ENCODE peak calls at places on chromosomes 11 and 22, in five cellular contexts. O is cardiac muscle cell, S is tibial artery, E is endodermal cell, H is keratinocyte. C is an unnamed sample.

GRCh38 chr11:9774591-9775392 is 110.9 kb downstream of the SWAP70 start:
- DNase-seq in O (no peak), E (no peak), H (no peak), S (no peak), C (no peak)

GRCh38 chr11:45671246-45672171 is 6.1 kb upstream of the CHST1 start:
- DNase-seq in E (no peak), O (no peak), H (no peak), S (no peak), C (peak; percentile 29)

GRCh38 chr11:44454686-44455085 is 110.8 kb upstream of the CD82 start:
- DNase-seq in O (no peak), E (no peak), H (no peak), S (no peak), C (no peak)

GRCh38 chr11:62923634-62924411 is 2.7 kb upstream of the CHRM1 start:
- DNase-seq in O (peak; percentile 52), E (peak; percentile 78), H (no peak), S (no peak), C (no peak)

GRCh38 chr11:125175166-125175565 is 10.6 kb downstream of the PKNOX2 start:
- DNase-seq in O (no peak), H (no peak), E (no peak), S (no peak), C (no peak)

GRCh38 chr11:116828632-116829524 is 829 bp upstream of the APOC3 start:
- DNase-seq in H (no peak), O (no peak), S (no peak), E (no peak), C (no peak)

GRCh38 chr11:75311858-75312288 is 39.6 kb downstream of the ARRB1 start:
- DNase-seq in H (no peak), E (no peak), O (no peak), S (peak; percentile 89), C (peak; percentile 86)

GRCh38 chr11:11993814-11994213 is 14.6 kb downstream of the DKK3 start:
- DNase-seq in O (no peak), H (peak; percentile 40), E (no peak), S (no peak), C (no peak)

GRCh38 chr11:35815556-35816315 is 128.1 kb upstream of the LDLRAD3 start:
- DNase-seq in H (no peak), O (no peak), E (no peak), S (no peak), C (no peak)

GRCh38 chr11:45930031-45930794 is 7.8 kb downstream of the LARGE2 start:
- DNase-seq in H (no peak), E (no peak), O (no peak), S (peak; percentile 67), C (no peak)

DNA sequence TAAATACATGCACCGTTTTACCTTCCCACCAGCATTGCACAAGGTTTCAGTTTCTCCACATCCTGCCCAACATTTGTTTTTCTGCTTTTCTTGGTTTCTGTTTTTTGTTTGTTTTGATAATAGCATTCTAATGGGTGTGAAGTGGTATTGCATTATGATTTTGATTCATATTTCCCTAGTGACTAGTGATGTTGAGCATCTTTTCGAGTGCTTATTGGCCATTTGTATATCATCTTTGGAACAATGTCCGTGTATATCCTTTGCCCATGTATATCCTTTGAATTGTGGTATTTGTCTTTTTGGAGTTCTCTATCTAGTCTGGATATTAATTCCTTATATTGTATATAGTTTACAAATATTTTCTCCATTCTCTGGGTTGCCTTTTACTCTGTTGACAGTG is 2914.8 kb upstream of the OR11H1 start:
- DNase-seq in H (no peak), E (no peak), S (no peak), O (no peak), C (no peak)
- H3K9me3 ChIP-seq in H (no peaks in the 10 kb centered on the region), E (peaks cover 52% of the 10 kb centered on the region), S (peaks cover 5% of the 10 kb centered on the region), O (no peaks in the 10 kb centered on the region), C (no peaks in the 10 kb centered on the region)

DNA sequence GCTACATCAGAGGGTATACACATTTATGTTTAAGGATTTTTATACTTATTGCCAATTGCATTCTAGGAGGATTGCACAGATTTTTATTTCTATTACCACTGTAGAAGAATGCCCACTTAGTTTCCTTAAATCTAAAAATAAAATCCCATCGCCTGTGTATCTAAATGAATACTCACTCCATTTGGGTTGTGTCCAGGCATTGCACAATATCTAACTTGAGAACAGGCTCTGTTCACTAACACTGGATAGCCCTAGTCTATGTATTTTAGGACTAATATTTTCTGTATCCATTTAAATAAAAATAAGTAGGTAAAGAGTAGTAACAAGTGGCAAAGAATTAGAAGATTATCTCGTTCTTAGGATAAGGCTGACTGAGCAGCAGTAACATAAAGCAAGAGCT is 4.1 kb downstream of the C11orf52 start:
- DNase-seq in H (no peak), S (no peak), O (no peak), E (no peak), C (no peak)
- H3K27ac ChIP-seq in H (no peak overlapping the region), S (peak overlapping the region; percentile 89), O (peak overlapping the region; percentile 90), E (no peak overlapping the region), C (peak overlapping the region; percentile 99)

GRCh38 chr11:60972182-60973030 is 926 bp downstream of the CD6 start:
- DNase-seq in S (no peak), O (no peak), E (peak; percentile 34), H (no peak), C (peak; percentile 40)

GRCh38 chr11:60968223-60968622 is 3.3 kb upstream of the CD6 start:
- DNase-seq in H (no peak), O (no peak), S (no peak), E (no peak), C (no peak)

GRCh38 chr11:60970890-60971289 is 590 bp upstream of the CD6 start:
- DNase-seq in E (no peak), O (no peak), H (no peak), S (no peak), C (peak; percentile 21)

GRCh38 chr11:60971520-60971919 is at the start of gene CD6:
- DNase-seq in O (no peak), H (no peak), E (no peak), S (no peak), C (no peak)

DNA sequence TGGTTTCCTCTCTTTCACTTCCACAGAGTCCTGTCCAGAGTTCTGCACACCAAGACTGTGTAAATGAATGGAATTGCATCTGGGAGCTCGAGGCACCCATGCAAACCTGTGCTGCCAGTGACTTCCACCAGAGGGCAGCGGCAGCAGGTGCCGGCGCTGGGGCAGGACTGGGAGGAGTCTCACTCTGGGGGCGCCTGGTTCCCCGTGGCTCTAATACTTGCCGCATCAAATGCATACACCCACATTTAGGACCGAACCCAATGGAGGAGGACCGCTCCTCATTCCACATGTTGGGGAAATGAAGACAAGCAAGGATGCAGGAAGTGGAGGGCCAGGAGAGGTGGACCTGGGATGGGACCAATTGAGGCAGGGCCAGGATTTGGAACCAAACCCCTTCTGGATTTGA is 1.1 kb upstream of the CD6 start:
- DNase-seq in S (no peak), E (peak; percentile 85), O (peak; percentile 56), H (no peak), C (peak; percentile 86)
- H3K36me3 ChIP-seq in S (no peaks in the 10 kb centered on the region), E (no peaks in the 10 kb centered on the region), O (no peaks in the 10 kb centered on the region), H (no peaks in the 10 kb centered on the region), C (no peaks in the 10 kb centered on the region)

DNA sequence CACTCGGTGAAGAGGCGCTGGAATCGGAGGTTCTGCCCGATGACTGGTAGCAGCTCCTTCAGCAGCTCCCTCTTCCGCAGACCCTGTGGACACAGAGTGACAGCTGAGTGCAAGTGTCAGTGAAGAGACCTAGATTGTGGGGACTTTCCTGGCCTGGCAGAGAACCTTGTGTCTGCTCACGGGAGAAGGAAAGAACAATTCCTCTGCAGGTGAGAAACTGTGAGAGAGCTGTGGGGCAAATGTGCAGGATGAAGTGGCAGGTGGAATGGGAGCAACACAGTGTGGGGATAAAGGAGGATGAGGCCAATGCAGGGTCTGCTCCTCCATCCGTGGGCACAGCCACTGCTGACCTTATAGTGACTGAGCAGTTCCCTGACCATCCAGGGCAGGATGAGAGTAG is 40.0 kb upstream of the CLTCL1 start:
- DNase-seq in E (no peak), H (no peak), O (no peak), S (no peak), C (no peak)
- H3K9me3 ChIP-seq in E (peaks cover 35% of the 10 kb centered on the region), H (no peaks in the 10 kb centered on the region), O (no peaks in the 10 kb centered on the region), S (peaks cover 12% of the 10 kb centered on the region), C (peaks cover 12% of the 10 kb centered on the region)

DNA sequence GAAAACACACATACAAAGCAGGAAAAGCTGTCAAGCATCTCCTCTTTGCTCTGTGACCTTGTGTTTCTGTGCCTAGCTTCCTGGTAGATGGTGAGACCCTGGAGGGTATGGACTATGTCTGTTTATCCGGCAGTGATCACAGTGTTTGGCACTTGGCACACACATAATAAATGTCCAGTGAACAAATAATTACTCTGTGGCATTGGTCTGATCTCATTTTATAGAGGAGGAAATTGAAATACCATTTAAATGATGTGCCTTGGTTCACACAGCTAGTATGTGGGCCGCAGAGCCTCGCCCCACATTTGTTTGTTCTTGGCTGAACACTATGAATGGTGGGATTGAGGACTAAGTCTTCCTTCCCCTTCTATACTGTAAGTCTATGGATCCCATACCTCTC is 104.7 kb upstream of the SPON1 start:
- DNase-seq in H (no peak), S (no peak), O (no peak), E (no peak), C (no peak)
- H3K27ac ChIP-seq in H (no peak overlapping the region), S (no peak overlapping the region), O (no peak overlapping the region), E (no peak overlapping the region), C (no peak overlapping the region)

GRCh38 chr22:30024231-30024630 is 56.0 kb upstream of the HORMAD2 start:
- DNase-seq in S (no peak), H (no peak), E (no peak), O (no peak), C (no peak)

GRCh38 chr22:30020511-30020910 is 59.8 kb upstream of the HORMAD2 start:
- DNase-seq in S (no peak), O (no peak), H (no peak), E (no peak), C (no peak)

GRCh38 chr22:30021338-30021737 is 58.9 kb upstream of the HORMAD2 start:
- DNase-seq in E (no peak), O (no peak), H (no peak), S (no peak), C (no peak)

GRCh38 chr22:30023099-30023498 is 57.2 kb upstream of the HORMAD2 start:
- DNase-seq in H (no peak), E (no peak), O (no peak), S (no peak), C (no peak)

GRCh38 chr22:30021881-30022619 is 58.2 kb upstream of the HORMAD2 start:
- DNase-seq in O (peak; percentile 18), H (no peak), E (no peak), S (no peak), C (no peak)
- H3K36me3 ChIP-seq in O (peaks cover 20% of the 10 kb centered on the region), H (peaks cover 58% of the 10 kb centered on the region), E (peaks cover 85% of the 10 kb centered on the region), S (peaks cover 100% of the 10 kb centered on the region), C (peaks cover 32% of the 10 kb centered on the region)

GRCh38 chr11:134474070-134474860 is 62.2 kb upstream of the B3GAT1 start:
- DNase-seq in S (no peak), O (no peak), E (peak; percentile 23), H (no peak), C (no peak)
- H3K9me3 ChIP-seq in S (no peaks in the 10 kb centered on the region), O (no peaks in the 10 kb centered on the region), E (no peaks in the 10 kb centered on the region), H (no peaks in the 10 kb centered on the region), C (no peaks in the 10 kb centered on the region)

GRCh38 chr22:44193537-44193896 is 12.8 kb downstream of the PARVG start:
- DNase-seq in S (no peak), E (no peak), O (no peak), H (no peak), C (no peak)

GRCh38 chr22:44196241-44196640 is 15.5 kb downstream of the PARVG start:
- DNase-seq in H (no peak), O (no peak), S (no peak), E (no peak), C (no peak)

GRCh38 chr22:44196731-44197131 is 16.0 kb downstream of the PARVG start:
- DNase-seq in S (no peak), O (no peak), E (no peak), H (no peak), C (no peak)

GRCh38 chr22:44194569-44194968 is 13.8 kb downstream of the PARVG start:
- DNase-seq in S (no peak), E (no peak), H (no peak), O (no peak), C (no peak)

GRCh38 chr22:44195189-44195871 is 14.6 kb downstream of the PARVG start:
- DNase-seq in E (no peak), S (no peak), O (no peak), H (no peak), C (no peak)
- H3K27ac ChIP-seq in E (no peak overlapping the region), S (no peak overlapping the region), O (no peak overlapping the region), H (no peak overlapping the region), C (no peak overlapping the region)